ENCODE peak calls at places on chromosome 4, in ten cellular contexts. E is fibroblast of gingiva, M is tibial artery, Y is NCI-H1105 treated with DMSO at 0.1 percent for 48 hours, B is AG09319, D is pons, A is mesendoderm, L is T-helper 1 cell, R is T-cell, Z is KBM-7. X is an unnamed sample.

GRCh38 chr4:140102406-140102805 is 51.6 kb downstream of the MAML3 start:
- DNase-seq in E (no peak), M (no peak), Y (no peak), B (no peak), D (no peak), A (no peak), L (no peak), R (no peak), Z (peak), X (no peak)

GRCh38 chr4:173538148-173538902 is 8.3 kb upstream of the HAND2 start:
- DNase-seq in E (no peak), M (peak), Y (peak), B (no peak), D (no peak), A (peak), L (no peak), R (peak), Z (peak), X (peak)

GRCh38 chr4:113445286-113445685 is 316.3 kb downstream of the CAMK2D start:
- DNase-seq in E (peak), M (peak), Y (no peak), B (peak), D (peak), A (no peak), L (no peak), R (no peak), Z (no peak), X (no peak)

GRCh38 chr4:127997534-127998388 is 32.6 kb downstream of the ABHD18 start:
- DNase-seq in E (peak), M (no peak), Y (no peak), B (no peak), D (no peak), A (peak), L (no peak), R (no peak), Z (no peak), X (no peak)

GRCh38 chr4:152860057-152860456 is 76.1 kb upstream of the FHDC1 start:
- DNase-seq in E (peak), M (no peak), Y (no peak), B (no peak), D (no peak), A (peak), L (no peak), R (no peak), Z (no peak), X (no peak)

GRCh38 chr4:52091811-52092210 is 40.7 kb downstream of the SPATA18 start:
- DNase-seq in E (peak), M (no peak), Y (no peak), B (no peak), D (no peak), A (no peak), L (no peak), R (no peak), Z (no peak), X (no peak)

GRCh38 chr4:159035570-159035969 is 67.3 kb upstream of the RAPGEF2 start:
- DNase-seq in E (no peak), M (no peak), Y (no peak), B (no peak), D (no peak), A (no peak), L (no peak), R (no peak), Z (no peak), X (no peak)

GRCh38 chr4:169252339-169253086 is 18.2 kb downstream of the SH3RF1 start:
- DNase-seq in E (peak), M (no peak), Y (no peak), B (no peak), D (no peak), A (peak), L (no peak), R (no peak), Z (no peak), X (no peak)

GRCh38 chr4:181077416-181077815 is 1165.8 kb upstream of the TENM3 start:
- DNase-seq in E (peak), M (no peak), Y (no peak), B (peak), D (no peak), A (no peak), L (no peak), R (no peak), Z (no peak), X (no peak)

GRCh38 chr4:40240040-40240653 is 43.3 kb downstream of the RHOH start:
- DNase-seq in E (no peak), M (no peak), Y (no peak), B (no peak), D (no peak), A (no peak), L (no peak), R (no peak), Z (no peak), X (no peak)

GRCh38 chr4:67037489-67037888 is 507.8 kb downstream of the CENPC start:
- DNase-seq in E (no peak), M (no peak), Y (no peak), B (no peak), D (no peak), A (no peak), L (no peak), R (no peak), Z (no peak), X (no peak)

GRCh38 chr4:78244691-78245485 is 187.8 kb downstream of the FRAS1 start:
- DNase-seq in E (no peak), M (no peak), Y (no peak), B (no peak), D (no peak), A (peak), L (no peak), R (no peak), Z (no peak), X (no peak)

GRCh38 chr4:1072830-1073446 is 40.4 kb downstream of the RNF212 start:
- DNase-seq in E (peak), M (peak), Y (no peak), B (peak), D (peak), A (peak), L (peak), R (peak), Z (peak), X (peak)

GRCh38 chr4:10005632-10006031 is 15.7 kb downstream of the SLC2A9 start:
- DNase-seq in E (peak), M (no peak), Y (no peak), B (no peak), D (no peak), A (no peak), L (no peak), R (no peak), Z (no peak), X (no peak)

GRCh38 chr4:99856166-99856565 is 38.1 kb downstream of the LAMTOR3 start:
- DNase-seq in E (peak), M (no peak), Y (no peak), B (no peak), D (peak), A (peak), L (no peak), R (no peak), Z (peak), X (peak)

GRCh38 chr4:118076958-118077766 is 42.9 kb downstream of the NDST3 start:
- DNase-seq in E (peak), M (no peak), Y (peak), B (no peak), D (no peak), A (peak), L (no peak), R (no peak), Z (peak), X (peak)

GRCh38 chr4:8275511-8275910 is 6.0 kb downstream of the HTRA3 start:
- DNase-seq in E (no peak), M (no peak), Y (no peak), B (no peak), D (no peak), A (no peak), L (no peak), R (no peak), Z (no peak), X (no peak)

GRCh38 chr4:95220205-95221175 is 328.3 kb downstream of the UNC5C start:
- DNase-seq in E (no peak), M (no peak), Y (no peak), B (no peak), D (peak), A (no peak), L (no peak), R (no peak), Z (no peak), X (no peak)

GRCh38 chr4:143337600-143338287 is 1.1 kb downstream of the GAB1 start:
- DNase-seq in E (peak), M (peak), Y (peak), B (no peak), D (peak), A (peak), L (no peak), R (no peak), Z (peak), X (no peak)

GRCh38 chr4:176054942-176055341 is 10.7 kb upstream of the WDR17 start:
- DNase-seq in E (no peak), M (no peak), Y (no peak), B (no peak), D (peak), A (peak), L (no peak), R (no peak), Z (peak), X (no peak)

GRCh38 chr4:22477136-22477793 is 38.6 kb downstream of the ADGRA3 start:
- DNase-seq in E (no peak), M (no peak), Y (no peak), B (no peak), D (no peak), A (no peak), L (no peak), R (no peak), Z (no peak), X (no peak)

GRCh38 chr4:113146876-113147358 is 97.5 kb downstream of the ANK2 start:
- DNase-seq in E (peak), M (no peak), Y (no peak), B (no peak), D (no peak), A (no peak), L (no peak), R (no peak), Z (no peak), X (no peak)

GRCh38 chr4:124953059-124953850 is 240.7 kb upstream of the ANKRD50 start:
- DNase-seq in E (peak), M (no peak), Y (no peak), B (no peak), D (no peak), A (no peak), L (no peak), R (no peak), Z (no peak), X (no peak)

GRCh38 chr4:186722856-186723206 is 825 bp downstream of the FAT1 start:
- DNase-seq in E (peak), M (no peak), Y (no peak), B (no peak), D (peak), A (no peak), L (no peak), R (no peak), Z (no peak), X (no peak)